ENCODE peak calls at places on chromosomes 16 and 17, in four cellular contexts. One of them, this sample, is unnamed.
A peak's percentile ranks its signal among the peaks of the same experiment; 100 is the strongest.

GRCh38 chr17:9011001-9011400 is 10.3 kb upstream of the NTN1 start:
- DNase-seq in IMR-90: no peak
- DNase-seq in GM23248: no peak
- DNase-seq in HCT116: no peak
- DNase-seq in this sample: no peak

GRCh38 chr17:28328325-28328724 is 6.9 kb downstream of the IFT20 start:
- DNase-seq in IMR-90: peak; percentile 17
- DNase-seq in GM23248: no peak
- DNase-seq in HCT116: no peak
- DNase-seq in this sample: no peak

GRCh38 chr17:73901661-73902415 is 257.6 kb upstream of the SDK2 start:
- DNase-seq in IMR-90: no peak
- DNase-seq in GM23248: peak; percentile 12
- DNase-seq in HCT116: no peak
- DNase-seq in this sample: no peak

GRCh38 chr16:28524544-28525179 is 14.1 kb downstream of the NUPR1 start:
- DNase-seq in IMR-90: no peak
- DNase-seq in GM23248: peak; percentile 58
- DNase-seq in HCT116: no peak
- DNase-seq in this sample: no peak

GRCh38 chr16:87780385-87780989 is 14.7 kb upstream of the KLHDC4 start:
- DNase-seq in IMR-90: peak; percentile 38
- DNase-seq in GM23248: peak; percentile 25
- DNase-seq in HCT116: no peak
- DNase-seq in this sample: peak; percentile 92

GRCh38 chr17:6780001-6780400 is 4.0 kb downstream of the FBXO39 start:
- DNase-seq in IMR-90: no peak
- DNase-seq in GM23248: no peak
- DNase-seq in HCT116: no peak
- DNase-seq in this sample: no peak

GRCh38 chr17:55089955-55090573 is 121.5 kb downstream of the STXBP4 start:
- DNase-seq in IMR-90: peak; percentile 18
- DNase-seq in GM23248: peak; percentile 1
- DNase-seq in HCT116: peak; percentile 34
- DNase-seq in this sample: peak; percentile 49

GRCh38 chr17:67836205-67836987 is 11.1 kb downstream of the BPTF start:
- DNase-seq in IMR-90: peak; percentile 77
- DNase-seq in GM23248: peak; percentile 67
- DNase-seq in HCT116: no peak
- DNase-seq in this sample: no peak

GRCh38 chr17:83173180-83173996 is 94.0 kb downstream of the METRNL start:
- DNase-seq in IMR-90: no peak
- DNase-seq in GM23248: no peak
- DNase-seq in HCT116: no peak
- DNase-seq in this sample: no peak

GRCh38 chr17:31491794-31492171 is 100.3 kb downstream of the RAB11FIP4 start:
- DNase-seq in IMR-90: no peak
- DNase-seq in GM23248: no peak
- DNase-seq in HCT116: no peak
- DNase-seq in this sample: no peak

GRCh38 chr17:50487213-50488096 is 8.8 kb downstream of the RSAD1 start:
- DNase-seq in IMR-90: peak; percentile 12
- DNase-seq in GM23248: peak; percentile 73
- DNase-seq in HCT116: no peak
- DNase-seq in this sample: no peak

GRCh38 chr16:65414284-65414984 is 292.6 kb upstream of the CDH11 start:
- DNase-seq in IMR-90: peak; percentile 87
- DNase-seq in GM23248: peak; percentile 88
- DNase-seq in HCT116: no peak
- DNase-seq in this sample: no peak

GRCh38 chr17:63399316-63399715 is 46.8 kb downstream of the CYB561 start:
- DNase-seq in IMR-90: peak; percentile 70
- DNase-seq in GM23248: peak; percentile 75
- DNase-seq in HCT116: no peak
- DNase-seq in this sample: no peak

GRCh38 chr17:64152428-64153125 is 22.6 kb upstream of the ERN1 start:
- DNase-seq in IMR-90: no peak
- DNase-seq in GM23248: no peak
- DNase-seq in HCT116: no peak
- DNase-seq in this sample: no peak

GRCh38 chr17:74987909-74988711 is 678 bp downstream of the CDR2L start:
- DNase-seq in IMR-90: peak; percentile 76
- DNase-seq in GM23248: peak; percentile 92
- DNase-seq in HCT116: no peak
- DNase-seq in this sample: no peak

GRCh38 chr16:56625943-56626654 is 518 bp downstream of the MT1E start:
- DNase-seq in IMR-90: peak; percentile 86
- DNase-seq in GM23248: peak; percentile 94
- DNase-seq in HCT116: no peak
- DNase-seq in this sample: no peak

GRCh38 chr16:56629531-56629930 is 2.9 kb upstream of the MT1M start:
- DNase-seq in IMR-90: no peak
- DNase-seq in GM23248: no peak
- DNase-seq in HCT116: no peak
- DNase-seq in this sample: no peak

GRCh38 chr16:56625140-56625942 is at the start of gene MT1E:
- DNase-seq in IMR-90: peak; percentile 76
- DNase-seq in GM23248: peak; percentile 97
- DNase-seq in HCT116: peak; percentile 77
- DNase-seq in this sample: no peak

GRCh38 chr16:56628486-56629035 is 3.0 kb downstream of the MT1E start:
- DNase-seq in IMR-90: no peak
- DNase-seq in GM23248: peak; percentile 37
- DNase-seq in HCT116: no peak
- DNase-seq in this sample: no peak

GRCh38 chr16:56626685-56627084 is 1.1 kb downstream of the MT1E start:
- DNase-seq in IMR-90: no peak
- DNase-seq in GM23248: peak; percentile 24
- DNase-seq in HCT116: no peak
- DNase-seq in this sample: no peak
- H2AFZ ChIP-seq in IMR-90: no peak overlapping the region
- H2AFZ ChIP-seq in GM23248: no peak overlapping the region
- H2AFZ ChIP-seq in HCT116: no peak overlapping the region
- H2AFZ ChIP-seq in this sample: no peak overlapping the region

DNA sequence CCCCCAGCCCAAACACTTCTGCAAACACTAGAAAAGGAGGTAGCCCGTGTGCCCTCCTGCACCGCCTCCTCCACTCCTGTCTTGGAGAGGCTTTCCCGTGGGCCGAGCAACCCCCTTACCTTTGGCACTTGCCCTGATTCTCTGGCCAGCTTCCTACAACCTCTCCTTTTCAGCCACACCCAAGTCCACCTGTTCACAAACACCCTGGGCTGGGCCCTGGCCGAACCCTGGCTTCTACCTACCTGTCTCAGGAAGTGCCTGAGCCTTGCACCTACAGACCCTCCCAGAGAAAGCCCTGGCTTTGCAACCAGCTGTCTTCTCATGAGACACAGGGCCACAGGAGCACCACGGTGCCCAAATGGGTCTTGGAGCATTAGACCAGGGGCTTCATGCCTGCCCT is 2.0 kb upstream of the ANTKMT start:
- DNase-seq in IMR-90: no peak
- DNase-seq in GM23248: no peak
- DNase-seq in HCT116: no peak
- DNase-seq in this sample: no peak
- H3K27ac ChIP-seq in IMR-90: no peak overlapping the region
- H3K27ac ChIP-seq in GM23248: no peak overlapping the region
- H3K27ac ChIP-seq in HCT116: peak overlapping the region; percentile 100
- H3K27ac ChIP-seq in this sample: peak overlapping the region; percentile 79

DNA sequence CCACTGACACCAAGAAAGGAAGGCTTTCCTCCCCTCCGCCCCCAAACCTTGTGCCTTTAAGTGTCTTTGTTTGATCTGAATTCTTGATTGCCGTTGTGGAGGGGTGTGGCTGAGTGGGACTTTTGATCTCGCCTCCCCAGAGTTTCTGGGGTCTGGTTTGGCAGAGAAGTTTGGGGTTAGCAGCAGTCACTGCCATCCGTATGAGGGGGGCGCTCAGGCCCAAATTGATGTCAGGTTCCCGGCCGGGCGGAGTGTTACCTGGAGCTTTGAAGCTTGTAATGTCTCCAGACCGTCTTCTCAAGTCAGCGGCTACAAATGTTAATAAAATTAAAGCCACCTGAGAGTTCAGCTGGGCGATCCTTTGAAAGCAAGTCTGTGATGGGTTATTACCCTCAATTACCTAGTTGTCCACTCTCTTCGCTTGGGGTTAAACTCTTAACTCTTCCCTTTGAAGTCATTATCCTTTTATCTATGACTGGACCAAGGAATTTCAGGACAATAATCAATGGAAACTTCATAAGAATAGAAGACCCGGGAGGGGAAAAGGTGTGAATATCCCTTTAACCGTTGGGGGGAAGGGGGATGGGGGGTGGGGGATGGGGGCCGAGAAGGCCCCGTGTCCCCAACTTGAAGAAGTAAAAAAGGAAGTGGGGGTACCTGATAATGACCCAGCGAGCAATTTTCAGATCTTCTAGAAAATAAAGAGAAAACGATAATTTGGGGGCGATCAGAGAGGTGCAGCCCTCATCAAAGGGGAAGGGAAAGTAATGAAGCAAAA is 31.8 kb upstream of the AXIN2 start:
- DNase-seq in IMR-90: no peak
- DNase-seq in GM23248: no peak
- DNase-seq in HCT116: no peak
- DNase-seq in this sample: peak; percentile 46
- H2AFZ ChIP-seq in IMR-90: no peak overlapping the region
- H2AFZ ChIP-seq in GM23248: peak overlapping the region; percentile 77
- H2AFZ ChIP-seq in HCT116: no peak overlapping the region
- H2AFZ ChIP-seq in this sample: peak overlapping the region; percentile 61

GRCh38 chr17:49120166-49120565 is 12.4 kb upstream of the B4GALNT2 start:
- DNase-seq in IMR-90: no peak
- DNase-seq in GM23248: no peak
- DNase-seq in HCT116: no peak
- DNase-seq in this sample: no peak
- H3K27ac ChIP-seq in IMR-90: no peak overlapping the region
- H3K27ac ChIP-seq in GM23248: no peak overlapping the region
- H3K27ac ChIP-seq in HCT116: no peak overlapping the region
- H3K27ac ChIP-seq in this sample: no peak overlapping the region

DNA sequence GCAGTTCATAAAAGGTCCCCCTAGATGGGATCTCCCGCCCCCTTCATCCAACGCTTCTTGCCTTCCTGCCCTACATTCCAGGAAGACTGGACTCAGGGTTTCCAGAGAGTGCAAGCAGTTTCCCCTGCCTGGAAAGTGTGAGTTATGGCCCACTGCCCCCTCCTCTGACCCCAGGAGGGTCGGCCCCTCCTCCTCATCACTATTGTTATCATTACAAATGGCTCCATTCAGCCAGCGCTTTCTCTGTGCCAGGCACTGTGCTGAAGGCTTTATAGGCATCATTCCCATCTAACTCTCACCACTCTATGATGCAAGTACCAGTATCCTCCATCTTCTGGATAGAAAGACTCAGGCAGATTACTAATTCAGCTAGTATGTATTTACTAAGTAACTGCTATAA is 90.7 kb downstream of the USP31 start:
- DNase-seq in IMR-90: no peak
- DNase-seq in GM23248: peak; percentile 4
- DNase-seq in HCT116: no peak
- DNase-seq in this sample: no peak
- H2AFZ ChIP-seq in IMR-90: no peak overlapping the region
- H2AFZ ChIP-seq in GM23248: no peak overlapping the region
- H2AFZ ChIP-seq in HCT116: no peak overlapping the region
- H2AFZ ChIP-seq in this sample: no peak overlapping the region

GRCh38 chr17:56978441-56979090 is 635 bp downstream of the SCPEP1 start:
- DNase-seq in IMR-90: peak; percentile 5
- DNase-seq in GM23248: peak; percentile 23
- DNase-seq in HCT116: no peak
- DNase-seq in this sample: no peak

GRCh38 chr17:56975656-56976055 is 2.3 kb upstream of the SCPEP1 start:
- DNase-seq in IMR-90: no peak
- DNase-seq in GM23248: no peak
- DNase-seq in HCT116: no peak
- DNase-seq in this sample: no peak

GRCh38 chr17:56979091-56979480 is 1.2 kb downstream of the SCPEP1 start:
- DNase-seq in IMR-90: no peak
- DNase-seq in GM23248: no peak
- DNase-seq in HCT116: no peak
- DNase-seq in this sample: no peak

GRCh38 chr17:56976941-56977570 is 875 bp upstream of the SCPEP1 start:
- DNase-seq in IMR-90: no peak
- DNase-seq in GM23248: peak; percentile 6
- DNase-seq in HCT116: no peak
- DNase-seq in this sample: no peak

GRCh38 chr17:56977673-56978395 is at the start of gene SCPEP1:
- DNase-seq in IMR-90: peak; percentile 70
- DNase-seq in GM23248: peak; percentile 95
- DNase-seq in HCT116: peak; percentile 60
- DNase-seq in this sample: peak; percentile 87
- H3K27ac ChIP-seq in IMR-90: no peak within 1 kb of the TSS
- H3K27ac ChIP-seq in GM23248: no peak within 1 kb of the TSS
- H3K27ac ChIP-seq in HCT116: no peak within 1 kb of the TSS
- H3K27ac ChIP-seq in this sample: peak within 1 kb of the TSS; percentile 70

DNA sequence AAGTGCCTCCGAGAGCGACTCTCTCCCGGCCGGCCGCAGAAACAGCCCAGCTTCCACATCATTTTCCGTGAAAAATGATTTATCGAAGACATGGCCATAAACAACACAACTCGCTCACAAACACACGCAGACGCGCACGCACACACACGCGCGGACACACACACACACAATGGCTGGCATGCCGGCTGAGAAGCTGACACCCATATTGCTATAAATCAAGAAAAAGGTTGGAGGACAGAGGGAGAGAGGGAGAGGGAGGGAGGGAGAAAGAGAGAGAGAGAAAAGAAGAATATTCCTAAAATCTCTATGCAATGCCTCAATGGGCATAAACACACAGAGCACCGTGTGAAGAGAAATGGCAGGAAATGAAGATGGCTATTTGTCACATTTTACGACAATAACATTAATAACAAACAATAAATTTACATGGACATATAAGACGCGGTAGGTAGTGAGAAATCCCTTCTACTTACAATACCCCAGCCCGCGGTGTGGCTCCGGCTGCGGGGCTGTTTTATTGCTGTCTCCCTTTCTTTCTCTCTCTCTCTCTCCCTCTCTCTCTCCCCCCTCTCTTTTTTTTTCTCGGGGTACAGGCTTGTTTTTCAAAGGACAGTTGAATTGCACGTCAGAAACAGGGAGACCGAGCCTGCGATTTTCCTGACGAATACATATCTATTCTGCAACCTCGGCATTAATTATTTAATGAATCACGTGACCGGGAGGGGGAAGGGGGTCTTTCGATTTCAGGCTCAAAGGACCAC is 9.5 kb downstream of the HOXB4 start:
- DNase-seq in IMR-90: peak; percentile 66
- DNase-seq in GM23248: no peak
- DNase-seq in HCT116: no peak
- DNase-seq in this sample: no peak
- H2AFZ ChIP-seq in IMR-90: peak overlapping the region; percentile 60
- H2AFZ ChIP-seq in GM23248: no peak overlapping the region
- H2AFZ ChIP-seq in HCT116: no peak overlapping the region
- H2AFZ ChIP-seq in this sample: no peak overlapping the region

GRCh38 chr17:68910256-68910705 is 44.9 kb downstream of the ABCA8 start:
- DNase-seq in IMR-90: peak; percentile 4
- DNase-seq in GM23248: peak; percentile 12
- DNase-seq in HCT116: no peak
- DNase-seq in this sample: no peak
- H3K27ac ChIP-seq in IMR-90: peak overlapping the region; percentile 11
- H3K27ac ChIP-seq in GM23248: peak overlapping the region; percentile 81
- H3K27ac ChIP-seq in HCT116: no peak overlapping the region
- H3K27ac ChIP-seq in this sample: no peak overlapping the region

This sample was measured in DND-41.